ENCODE peak calls at places on chromosome 13, in eight cellular contexts. B, J, R, O, D, M, U and Z are unnamed samples. For H3K4me1, the result is how much of the 10 kb centered on the place peaks cover.

GRCh38 chr13:31631071-31631470 is 108.3 kb upstream of the RXFP2 start:
- DNase-seq in B (no peak), J (no peak), R (no peak), O (no peak), D (no peak), M (no peak), U (no peak), Z (peak)

GRCh38 chr13:113796211-113796875 is 37.3 kb downstream of the TMEM255B start:
- DNase-seq in B (no peak), J (no peak), R (no peak), O (no peak), D (no peak), M (no peak), U (no peak), Z (no peak)

GRCh38 chr13:92175330-92175729 is 776.9 kb downstream of the GPC5 start:
- DNase-seq in B (peak), J (peak), R (no peak), O (peak), D (peak), M (peak), U (no peak), Z (peak)

GRCh38 chr13:75307370-75307984 is 174.5 kb downstream of the TBC1D4 start:
- DNase-seq in B (no peak), J (no peak), R (no peak), O (no peak), D (peak), M (no peak), U (no peak), Z (no peak)

GRCh38 chr13:86986448-86986847 is 684.7 kb upstream of the SLITRK5 start:
- DNase-seq in B (peak), J (peak), R (no peak), O (peak), D (peak), M (no peak), U (no peak), Z (peak)

GRCh38 chr13:21749410-21749809 is 78.5 kb downstream of the FGF9 start:
- DNase-seq in B (peak), J (no peak), R (no peak), O (no peak), D (peak), M (no peak), U (no peak), Z (peak)

GRCh38 chr13:106573279-106573831 is 5.4 kb upstream of the ARGLU1 start:
- DNase-seq in B (no peak), J (no peak), R (no peak), O (no peak), D (peak), M (no peak), U (no peak), Z (peak)

GRCh38 chr13:113109151-113110047 is 3.8 kb downstream of the F7 start:
- DNase-seq in B (no peak), J (no peak), R (no peak), O (no peak), D (no peak), M (no peak), U (no peak), Z (no peak)

GRCh38 chr13:102255409-102255808 is 146.4 kb downstream of the FGF14 start:
- DNase-seq in B (no peak), J (no peak), R (no peak), O (no peak), D (no peak), M (no peak), U (no peak), Z (no peak)

GRCh38 chr13:48233097-48233885 is at the start of gene ITM2B:
- DNase-seq in B (peak), J (peak), R (peak), O (peak), D (peak), M (peak), U (no peak), Z (peak)

GRCh38 chr13:61765940-61766666 is 350.5 kb upstream of the PCDH20 start:
- DNase-seq in B (no peak), J (no peak), R (no peak), O (no peak), D (no peak), M (no peak), U (no peak), Z (no peak)

GRCh38 chr13:112781287-112781686 is 91.4 kb downstream of the ATP11A start:
- DNase-seq in B (no peak), J (no peak), R (no peak), O (no peak), D (no peak), M (no peak), U (no peak), Z (no peak)

GRCh38 chr13:101773062-101773461 is 320.6 kb downstream of the ITGBL1 start:
- DNase-seq in B (peak), J (no peak), R (peak), O (no peak), D (no peak), M (no peak), U (no peak), Z (no peak)

GRCh38 chr13:60448907-60449510 is 52.0 kb downstream of the TDRD3 start:
- DNase-seq in B (peak), J (peak), R (peak), O (peak), D (peak), M (peak), U (no peak), Z (peak)

GRCh38 chr13:78024996-78025395 is 106.4 kb upstream of the EDNRB start:
- DNase-seq in B (no peak), J (no peak), R (no peak), O (no peak), D (no peak), M (no peak), U (no peak), Z (no peak)

GRCh38 chr13:31761951-31762350 is 22.6 kb downstream of the RXFP2 start:
- DNase-seq in B (no peak), J (no peak), R (no peak), O (no peak), D (peak), M (no peak), U (no peak), Z (peak)

GRCh38 chr13:73025212-73026012 is 33.4 kb upstream of the KLF5 start:
- DNase-seq in B (no peak), J (no peak), R (peak), O (no peak), D (peak), M (no peak), U (no peak), Z (peak)

GRCh38 chr13:48723168-48723567 is 69.4 kb downstream of the CYSLTR2 start:
- DNase-seq in B (no peak), J (no peak), R (no peak), O (no peak), D (no peak), M (no peak), U (no peak), Z (no peak)

GRCh38 chr13:94673841-94674240 is 38.5 kb downstream of the SOX21 start:
- DNase-seq in B (no peak), J (peak), R (no peak), O (no peak), D (no peak), M (no peak), U (no peak), Z (no peak)

GRCh38 chr13:73133536-73133935 is 74.7 kb downstream of the KLF5 start:
- DNase-seq in B (no peak), J (no peak), R (peak), O (no peak), D (no peak), M (no peak), U (no peak), Z (peak)

GRCh38 chr13:40031031-40031430 is 375.6 kb downstream of the COG6 start:
- DNase-seq in B (peak), J (no peak), R (no peak), O (no peak), D (peak), M (no peak), U (no peak), Z (peak)

GRCh38 chr13:75725784-75726183 is 89.7 kb downstream of the LMO7 start:
- DNase-seq in B (no peak), J (no peak), R (peak), O (no peak), D (no peak), M (no peak), U (no peak), Z (no peak)

GRCh38 chr13:101639711-101640110 is 187.2 kb downstream of the ITGBL1 start:
- DNase-seq in B (no peak), J (no peak), R (no peak), O (no peak), D (no peak), M (no peak), U (no peak), Z (no peak)

GRCh38 chr13:23657056-23657455 is 86.8 kb downstream of the TNFRSF19 start:
- DNase-seq in B (no peak), J (no peak), R (no peak), O (no peak), D (no peak), M (no peak), U (no peak), Z (no peak)

GRCh38 chr13:104414771-104415170 is 1348.6 kb upstream of the SLC10A2 start:
- DNase-seq in B (no peak), J (no peak), R (no peak), O (no peak), D (no peak), M (no peak), U (no peak), Z (peak)
- H2AFZ ChIP-seq in B (no peak), J (no peak), R (no peak), O (peak), D (no peak), M (no peak), U (no peak), Z (no peak)

GRCh38 chr13:50512602-50513527 is 330.6 kb downstream of the DLEU7 start:
- DNase-seq in B (peak), J (peak), R (no peak), O (no peak), D (peak), M (peak), U (no peak), Z (peak)
- H3K4me1 ChIP-seq in B (under half), J (under half), R (under half), O (under half), D (under half), M (half or more), U (under half), Z (under half)

GRCh38 chr13:96940961-96941360 is 53.3 kb downstream of the OXGR1 start:
- DNase-seq in B (no peak), J (no peak), R (no peak), O (no peak), D (no peak), M (no peak), U (no peak), Z (no peak)
- H2AFZ ChIP-seq in B (no peak), J (peak), R (no peak), O (no peak), D (no peak), M (no peak), U (no peak), Z (no peak)

DNA sequence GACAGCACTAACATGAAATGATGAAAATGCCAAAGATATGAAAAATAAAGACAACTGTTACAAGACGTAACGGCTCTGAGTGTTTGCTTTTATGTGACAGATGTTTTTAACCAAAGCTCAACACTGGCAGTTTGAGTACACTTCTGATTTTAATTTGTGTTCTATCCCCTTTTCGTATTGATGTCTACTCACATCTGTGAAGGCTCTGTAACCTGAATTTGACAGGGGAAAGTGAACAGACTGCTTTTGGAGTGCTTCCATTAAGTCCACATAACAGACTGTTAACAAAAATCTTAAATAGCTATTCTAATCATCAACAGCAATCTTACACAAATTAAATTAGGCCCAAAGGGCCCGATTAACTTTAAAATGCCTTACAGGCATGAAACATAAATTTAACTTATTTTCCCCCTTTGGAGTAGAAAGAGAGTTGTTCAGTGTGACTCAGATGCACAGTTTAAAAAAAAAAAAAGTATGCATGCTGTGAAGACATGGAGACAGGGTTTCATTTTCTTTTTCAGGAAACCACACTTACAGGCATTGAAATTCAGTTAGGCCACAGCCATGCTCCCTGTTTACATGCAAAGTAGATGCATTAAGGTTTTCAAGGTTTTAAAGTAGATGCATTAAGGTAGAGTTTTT is 16.3 kb upstream of the RNASEH2B start:
- DNase-seq in B (peak), J (no peak), R (no peak), O (no peak), D (peak), M (peak), U (no peak), Z (peak)
- H3K4me1 ChIP-seq in B (under half), J (under half), R (under half), O (under half), D (under half), M (half or more), U (under half), Z (under half)

GRCh38 chr13:54852831-54853230 is 1824.2 kb downstream of the OLFM4 start:
- DNase-seq in B (no peak), J (no peak), R (no peak), O (no peak), D (no peak), M (no peak), U (no peak), Z (no peak)
- H2AFZ ChIP-seq in B (no peak), J (no peak), R (no peak), O (no peak), D (no peak), M (no peak), U (no peak), Z (no peak)

GRCh38 chr13:79354285-79354684 is 51.8 kb downstream of the RBM26 start:
- DNase-seq in B (no peak), J (no peak), R (no peak), O (no peak), D (no peak), M (no peak), U (no peak), Z (no peak)

GRCh38 chr13:79353698-79354097 is 52.4 kb downstream of the RBM26 start:
- DNase-seq in B (peak), J (no peak), R (no peak), O (no peak), D (no peak), M (no peak), U (no peak), Z (no peak)

GRCh38 chr13:79352107-79352506 is 53.9 kb downstream of the RBM26 start:
- DNase-seq in B (peak), J (no peak), R (no peak), O (no peak), D (peak), M (no peak), U (no peak), Z (no peak)

GRCh38 chr13:79346300-79346914 is 59.6 kb downstream of the RBM26 start:
- DNase-seq in B (no peak), J (no peak), R (no peak), O (no peak), D (no peak), M (no peak), U (no peak), Z (peak)

DNA sequence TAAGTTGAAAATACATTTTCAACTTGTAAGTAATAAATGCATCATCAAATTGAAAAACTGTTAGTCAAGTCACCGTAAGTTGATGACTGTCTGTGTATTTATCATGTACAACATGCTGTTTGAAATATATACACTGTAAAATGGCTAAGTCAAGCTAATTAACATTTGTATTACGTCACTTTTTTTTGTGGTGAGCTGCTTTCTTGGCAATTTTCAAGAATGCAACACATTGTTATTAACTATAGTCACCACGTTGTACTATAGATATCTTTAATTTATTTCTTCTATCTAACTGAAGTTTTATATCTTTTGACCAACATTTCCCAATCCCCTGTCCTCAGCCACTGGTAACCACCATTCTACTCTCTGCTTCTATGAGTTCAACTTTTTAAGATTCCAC is 57.0 kb downstream of the RBM26 start:
- DNase-seq in B (peak), J (no peak), R (no peak), O (no peak), D (peak), M (no peak), U (no peak), Z (peak)
- H3K4me1 ChIP-seq in B (under half), J (under half), R (under half), O (under half), D (under half), M (under half), U (under half), Z (under half)

GRCh38 chr13:41311607-41312500 is 787 bp downstream of the NAA16 start:
- DNase-seq in B (peak), J (peak), R (no peak), O (peak), D (peak), M (peak), U (no peak), Z (peak)
- H2AFZ ChIP-seq in B (peak), J (peak), R (peak), O (peak), D (peak), M (peak), U (peak), Z (peak)

DNA sequence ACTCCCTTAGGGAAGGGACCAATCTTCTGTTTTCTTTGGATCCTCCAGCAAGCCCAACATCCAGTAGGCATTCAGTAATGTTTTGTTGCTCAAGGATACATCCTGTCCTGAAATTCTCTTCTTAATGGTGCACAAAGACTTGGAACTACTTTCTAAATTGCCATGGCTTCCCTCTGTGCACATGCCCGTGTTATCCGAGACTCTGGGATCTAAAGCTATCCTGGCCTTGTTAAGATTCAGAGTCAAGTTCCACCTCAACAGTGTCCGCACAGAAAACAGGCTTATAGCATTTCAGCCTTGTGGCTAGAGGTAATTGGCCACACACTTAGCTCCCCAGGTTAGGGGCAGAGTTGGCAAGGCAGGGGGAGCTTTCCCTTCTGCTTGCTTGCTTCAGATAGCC is 71.8 kb downstream of the CBY2 start:
- DNase-seq in B (no peak), J (no peak), R (no peak), O (no peak), D (no peak), M (no peak), U (no peak), Z (no peak)
- H3K4me1 ChIP-seq in B (under half), J (under half), R (under half), O (under half), D (under half), M (under half), U (under half), Z (under half)